ENCODE peak calls at places on chromosomes 7 and 10, in six cellular contexts. J, C, M, Q, Y and K are unnamed samples.

GRCh38 chr7:38660427-38661099 is 29.4 kb upstream of the AMPH start:
- DNase-seq in J (peak), C (peak), M (peak), Q (peak), Y (no peak), K (peak)

GRCh38 chr7:156465186-156465585 is 175.4 kb upstream of the RNF32 start:
- DNase-seq in J (no peak), C (no peak), M (no peak), Q (no peak), Y (no peak), K (no peak)

GRCh38 chr7:82600601-82601000 is 157.0 kb upstream of the CACNA2D1 start:
- DNase-seq in J (no peak), C (no peak), M (no peak), Q (no peak), Y (no peak), K (peak)

GRCh38 chr10:32379314-32379949 is 32.5 kb upstream of the EPC1 start:
- DNase-seq in J (peak), C (peak), M (no peak), Q (no peak), Y (no peak), K (peak)

GRCh38 chr10:12980080-12980656 is 21.3 kb downstream of the CCDC3 start:
- DNase-seq in J (no peak), C (no peak), M (no peak), Q (no peak), Y (no peak), K (no peak)

GRCh38 chr7:151795168-151795754 is 81.7 kb downstream of the PRKAG2 start:
- DNase-seq in J (no peak), C (no peak), M (no peak), Q (peak), Y (no peak), K (no peak)

GRCh38 chr7:91285966-91286365 is 21.7 kb downstream of the FZD1 start:
- DNase-seq in J (no peak), C (no peak), M (no peak), Q (no peak), Y (no peak), K (peak)

GRCh38 chr10:35161906-35162305 is 35.3 kb downstream of the CREM start:
- DNase-seq in J (no peak), C (no peak), M (no peak), Q (no peak), Y (no peak), K (no peak)

GRCh38 chr7:90119178-90119971 is 34.9 kb upstream of the STEAP1 start:
- DNase-seq in J (peak), C (no peak), M (peak), Q (peak), Y (peak), K (no peak)

GRCh38 chr10:63375458-63375857 is 90.3 kb downstream of the JMJD1C start:
- DNase-seq in J (no peak), C (no peak), M (no peak), Q (no peak), Y (no peak), K (peak)

GRCh38 chr10:124619802-124620490 is 124.2 kb downstream of the FAM53B start:
- DNase-seq in J (no peak), C (no peak), M (no peak), Q (no peak), Y (no peak), K (peak)

GRCh38 chr7:49731836-49732235 is 41.6 kb upstream of the VWC2 start:
- DNase-seq in J (no peak), C (no peak), M (no peak), Q (no peak), Y (no peak), K (no peak)

GRCh38 chr10:76205361-76205760 is 773.9 kb downstream of the LRMDA start:
- DNase-seq in J (no peak), C (no peak), M (no peak), Q (no peak), Y (no peak), K (peak)

GRCh38 chr10:28094121-28094520 is 95.2 kb upstream of the ODAD2 start:
- DNase-seq in J (no peak), C (no peak), M (no peak), Q (no peak), Y (no peak), K (no peak)

GRCh38 chr7:115008465-115009114 is 86.7 kb downstream of the MDFIC start:
- DNase-seq in J (no peak), C (no peak), M (peak), Q (no peak), Y (peak), K (no peak)

GRCh38 chr10:77392851-77393250 is 244.8 kb downstream of the KCNMA1 start:
- DNase-seq in J (no peak), C (no peak), M (no peak), Q (no peak), Y (no peak), K (peak)

GRCh38 chr10:100775346-100775745 is 30.0 kb downstream of the PAX2 start:
- DNase-seq in J (no peak), C (no peak), M (no peak), Q (no peak), Y (no peak), K (no peak)

GRCh38 chr10:80660266-80660665 is 122.6 kb downstream of the SH2D4B start:
- DNase-seq in J (no peak), C (no peak), M (no peak), Q (no peak), Y (no peak), K (no peak)

GRCh38 chr10:96612052-96612830 is 25.4 kb upstream of the TM9SF3 start:
- DNase-seq in J (no peak), C (no peak), M (peak), Q (no peak), Y (no peak), K (no peak)

GRCh38 chr7:489876-490275 is 29.8 kb downstream of the PDGFA start:
- DNase-seq in J (peak), C (no peak), M (no peak), Q (peak), Y (no peak), K (no peak)

GRCh38 chr10:6348091-6348862 is 145.5 kb downstream of the PFKFB3 start:
- DNase-seq in J (no peak), C (peak), M (peak), Q (no peak), Y (no peak), K (no peak)

GRCh38 chr10:9608592-9608991 is 1409.1 kb upstream of the CELF2 start:
- DNase-seq in J (no peak), C (peak), M (no peak), Q (no peak), Y (no peak), K (peak)

GRCh38 chr10:62016477-62017140 is 115.1 kb downstream of the ARID5B start:
- DNase-seq in J (no peak), C (peak), M (no peak), Q (no peak), Y (no peak), K (no peak)

GRCh38 chr10:11602357-11602756 is 9.1 kb downstream of the USP6NL start:
- DNase-seq in J (no peak), C (no peak), M (no peak), Q (no peak), Y (no peak), K (no peak)

GRCh38 chr7:116630932-116631449 is 41.0 kb upstream of the MET start:
- DNase-seq in J (peak), C (no peak), M (peak), Q (no peak), Y (no peak), K (peak)

GRCh38 chr7:44963526-44964290 is 15.1 kb downstream of the MYO1G start:
- DNase-seq in J (no peak), C (no peak), M (no peak), Q (no peak), Y (no peak), K (no peak)

GRCh38 chr7:99243751-99244337 is 28.8 kb upstream of the MYH16 start:
- DNase-seq in J (no peak), C (no peak), M (no peak), Q (no peak), Y (no peak), K (no peak)

GRCh38 chr7:96304573-96304972 is 17.3 kb downstream of the SLC25A13 start:
- DNase-seq in J (no peak), C (no peak), M (no peak), Q (no peak), Y (no peak), K (peak)

GRCh38 chr7:55477781-55478374 is 94.4 kb downstream of the VOPP1 start:
- DNase-seq in J (no peak), C (no peak), M (no peak), Q (no peak), Y (no peak), K (no peak)

GRCh38 chr10:18659784-18660561 is 742 bp downstream of the ARL5B start:
- DNase-seq in J (peak), C (peak), M (peak), Q (no peak), Y (no peak), K (peak)

GRCh38 chr7:68678196-68678595 is 920.1 kb upstream of the AUTS2 start:
- DNase-seq in J (no peak), C (no peak), M (no peak), Q (no peak), Y (no peak), K (no peak)

GRCh38 chr10:30313579-30314376 is 35.3 kb downstream of the MTPAP start:
- DNase-seq in J (no peak), C (no peak), M (no peak), Q (no peak), Y (no peak), K (no peak)

GRCh38 chr10:105681051-105681450 is 1040.0 kb downstream of the SORCS3 start:
- DNase-seq in J (no peak), C (no peak), M (peak), Q (no peak), Y (no peak), K (peak)

GRCh38 chr10:105682911-105683310 is 1041.8 kb downstream of the SORCS3 start:
- DNase-seq in J (no peak), C (no peak), M (no peak), Q (no peak), Y (no peak), K (no peak)

GRCh38 chr10:105675333-105675732 is 1034.2 kb downstream of the SORCS3 start:
- DNase-seq in J (no peak), C (no peak), M (no peak), Q (no peak), Y (no peak), K (no peak)

GRCh38 chr10:105679781-105680180 is 1038.7 kb downstream of the SORCS3 start:
- DNase-seq in J (peak), C (no peak), M (peak), Q (peak), Y (no peak), K (no peak)
- TF ChIP-seq CTCF in J (peak), C (no peak), M (no peak), Q (no peak), Y (no peak), K (no peak)

DNA sequence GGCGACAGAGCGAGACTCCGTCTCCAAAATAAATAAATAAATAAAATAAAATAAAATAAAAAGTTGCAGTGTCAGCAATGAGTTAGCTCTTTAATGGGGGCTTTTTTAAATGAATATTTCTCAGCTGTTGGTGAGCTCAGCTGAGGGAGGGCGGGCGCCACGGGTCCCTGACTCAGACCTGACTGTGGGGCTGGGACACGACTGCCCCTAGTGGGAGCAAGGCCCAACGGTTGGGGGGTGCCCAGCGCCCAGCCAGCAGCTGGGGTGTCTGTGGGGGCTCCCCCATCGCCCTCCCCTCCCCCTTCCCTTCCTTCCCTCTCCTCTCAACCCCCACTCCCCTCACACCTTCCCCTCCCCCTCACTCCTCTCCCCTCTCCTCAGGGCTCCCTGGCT is 46.6 kb downstream of the PWWP2B start:
- DNase-seq in J (no peak), C (peak), M (peak), Q (no peak), Y (no peak), K (peak)
- TF ChIP-seq CTCF in J (no peak), C (peak), M (no peak), Q (no peak), Y (peak), K (peak)

GRCh38 chr10:91208645-91209044 is 11.8 kb upstream of the PCGF5 start:
- DNase-seq in J (no peak), C (no peak), M (no peak), Q (no peak), Y (no peak), K (no peak)
- TF ChIP-seq CTCF in J (no peak), C (no peak), M (no peak), Q (no peak), Y (no peak), K (peak)

GRCh38 chr10:71912431-71912830 is 51.8 kb upstream of the CHST3 start:
- DNase-seq in J (no peak), C (no peak), M (no peak), Q (no peak), Y (no peak), K (peak)
- TF ChIP-seq CTCF in J (no peak), C (no peak), M (no peak), Q (no peak), Y (no peak), K (no peak)

DNA sequence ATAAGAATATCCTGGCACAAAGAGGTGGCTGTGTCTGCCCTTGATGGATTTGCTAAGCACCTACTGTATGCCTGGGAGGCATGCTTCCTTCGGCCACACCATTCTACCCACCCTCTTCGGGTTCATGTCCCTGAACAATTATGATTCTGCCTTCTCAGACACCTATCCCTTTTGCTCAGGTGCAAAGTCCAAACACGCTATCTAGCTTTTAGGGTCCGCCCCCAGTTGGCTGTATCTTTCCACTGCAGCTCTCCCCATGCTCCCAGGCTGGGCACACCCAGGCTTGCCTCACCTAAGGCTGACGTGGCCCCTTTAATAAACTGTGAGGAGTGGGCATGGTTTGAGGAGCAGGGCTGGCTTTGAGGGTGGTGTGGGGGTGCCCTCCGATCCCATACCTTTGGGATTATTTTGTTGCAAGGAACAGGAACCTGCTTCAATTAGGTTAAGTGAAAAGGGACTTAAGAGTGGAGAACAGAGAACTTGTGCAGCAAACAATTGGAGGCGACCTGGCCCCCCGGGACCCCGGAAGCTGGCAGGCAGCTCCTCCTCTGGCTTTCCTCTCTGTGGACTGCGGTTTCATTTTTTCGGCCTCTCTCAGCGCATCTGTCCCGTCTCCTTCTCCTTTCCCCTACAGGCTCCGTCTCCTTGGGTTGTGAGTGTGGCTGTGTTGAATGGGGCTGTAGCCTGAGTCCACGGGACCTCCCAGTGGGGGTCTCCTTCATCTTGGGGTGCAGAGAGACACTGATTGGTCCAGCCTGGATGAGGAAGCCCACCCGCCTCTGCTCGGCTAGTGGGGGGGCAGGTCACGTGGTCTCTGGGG is 3.8 kb downstream of the CLIP2 start:
- DNase-seq in J (no peak), C (no peak), M (peak), Q (no peak), Y (no peak), K (no peak)
- TF ChIP-seq CTCF in J (no peak), C (no peak), M (no peak), Q (no peak), Y (no peak), K (no peak)